ENCODE peak calls at places on chromosome 10, in ten cellular contexts. One of them, this sample, is unnamed.

GRCh38 chr10:16280595-16280994 is 156.2 kb upstream of the PTER start:
- DNase-seq in IMR-90: no peak
- DNase-seq in HCT116: no peak
- DNase-seq in nephron progenitor cell: no peak
- DNase-seq in glutamatergic neuron: no peak
- DNase-seq in type B pancreatic cell: no peak
- DNase-seq in RWPE2: no peak
- DNase-seq in esophagus muscularis mucosa: peak; percentile 83
- DNase-seq in foreskin fibroblast: no peak
- DNase-seq in heart left ventricle: no peak
- DNase-seq in this sample: no peak

GRCh38 chr10:116316533-116316932 is 7.7 kb upstream of the CCDC172 start:
- DNase-seq in glutamatergic neuron: no peak
- DNase-seq in RWPE2: no peak
- DNase-seq in nephron progenitor cell: no peak
- DNase-seq in IMR-90: no peak
- DNase-seq in esophagus muscularis mucosa: no peak
- DNase-seq in HCT116: no peak
- DNase-seq in type B pancreatic cell: no peak
- DNase-seq in heart left ventricle: no peak
- DNase-seq in foreskin fibroblast: no peak
- DNase-seq in this sample: peak; percentile 58

GRCh38 chr10:69451209-69451783 is at the start of gene TSPAN15:
- DNase-seq in esophagus muscularis mucosa: no peak
- DNase-seq in foreskin fibroblast: peak; percentile 74
- DNase-seq in RWPE2: peak; percentile 83
- DNase-seq in glutamatergic neuron: peak; percentile 91
- DNase-seq in heart left ventricle: peak; percentile 94
- DNase-seq in nephron progenitor cell: peak; percentile 91
- DNase-seq in type B pancreatic cell: peak; percentile 87
- DNase-seq in IMR-90: peak; percentile 46
- DNase-seq in HCT116: peak; percentile 75
- DNase-seq in this sample: peak; percentile 94

GRCh38 chr10:80137926-80138325 is 5.4 kb downstream of the PLAC9 start:
- DNase-seq in HCT116: no peak
- DNase-seq in foreskin fibroblast: no peak
- DNase-seq in heart left ventricle: no peak
- DNase-seq in nephron progenitor cell: no peak
- DNase-seq in type B pancreatic cell: no peak
- DNase-seq in IMR-90: no peak
- DNase-seq in esophagus muscularis mucosa: no peak
- DNase-seq in glutamatergic neuron: no peak
- DNase-seq in RWPE2: no peak
- DNase-seq in this sample: no peak

GRCh38 chr10:12340371-12340770 is 9.0 kb upstream of the CAMK1D start:
- DNase-seq in esophagus muscularis mucosa: no peak
- DNase-seq in glutamatergic neuron: no peak
- DNase-seq in nephron progenitor cell: no peak
- DNase-seq in heart left ventricle: no peak
- DNase-seq in type B pancreatic cell: no peak
- DNase-seq in HCT116: no peak
- DNase-seq in IMR-90: no peak
- DNase-seq in foreskin fibroblast: no peak
- DNase-seq in RWPE2: no peak
- DNase-seq in this sample: no peak

GRCh38 chr10:72418679-72419078 is 64.0 kb upstream of the DNAJB12 start:
- DNase-seq in type B pancreatic cell: no peak
- DNase-seq in foreskin fibroblast: no peak
- DNase-seq in esophagus muscularis mucosa: no peak
- DNase-seq in HCT116: no peak
- DNase-seq in heart left ventricle: no peak
- DNase-seq in IMR-90: no peak
- DNase-seq in nephron progenitor cell: no peak
- DNase-seq in glutamatergic neuron: no peak
- DNase-seq in RWPE2: no peak
- DNase-seq in this sample: no peak

GRCh38 chr10:97633921-97634320 is 621 bp upstream of the MORN4 start:
- DNase-seq in RWPE2: no peak
- DNase-seq in type B pancreatic cell: no peak
- DNase-seq in heart left ventricle: no peak
- DNase-seq in IMR-90: no peak
- DNase-seq in HCT116: peak; percentile 19
- DNase-seq in nephron progenitor cell: no peak
- DNase-seq in glutamatergic neuron: no peak
- DNase-seq in foreskin fibroblast: peak; percentile 25
- DNase-seq in esophagus muscularis mucosa: no peak
- DNase-seq in this sample: peak; percentile 36

GRCh38 chr10:6082496-6083395 is 6.1 kb upstream of the RBM17 start:
- DNase-seq in HCT116: no peak
- DNase-seq in esophagus muscularis mucosa: no peak
- DNase-seq in heart left ventricle: no peak
- DNase-seq in IMR-90: no peak
- DNase-seq in glutamatergic neuron: no peak
- DNase-seq in nephron progenitor cell: no peak
- DNase-seq in RWPE2: no peak
- DNase-seq in foreskin fibroblast: no peak
- DNase-seq in type B pancreatic cell: no peak
- DNase-seq in this sample: no peak

GRCh38 chr10:32125023-32125422 is 68.8 kb upstream of the KIF5B start:
- DNase-seq in esophagus muscularis mucosa: no peak
- DNase-seq in glutamatergic neuron: no peak
- DNase-seq in RWPE2: no peak
- DNase-seq in type B pancreatic cell: no peak
- DNase-seq in HCT116: no peak
- DNase-seq in IMR-90: no peak
- DNase-seq in foreskin fibroblast: no peak
- DNase-seq in nephron progenitor cell: no peak
- DNase-seq in heart left ventricle: no peak
- DNase-seq in this sample: no peak

GRCh38 chr10:8487346-8487745 is 432.9 kb downstream of the GATA3 start:
- DNase-seq in RWPE2: no peak
- DNase-seq in type B pancreatic cell: no peak
- DNase-seq in HCT116: no peak
- DNase-seq in heart left ventricle: no peak
- DNase-seq in foreskin fibroblast: no peak
- DNase-seq in nephron progenitor cell: no peak
- DNase-seq in IMR-90: no peak
- DNase-seq in glutamatergic neuron: no peak
- DNase-seq in esophagus muscularis mucosa: no peak
- DNase-seq in this sample: no peak

GRCh38 chr10:132591166-132591971 is 53.8 kb downstream of the INPP5A start:
- DNase-seq in foreskin fibroblast: peak; percentile 63
- DNase-seq in RWPE2: peak; percentile 75
- DNase-seq in IMR-90: peak; percentile 66
- DNase-seq in esophagus muscularis mucosa: no peak
- DNase-seq in nephron progenitor cell: no peak
- DNase-seq in glutamatergic neuron: no peak
- DNase-seq in HCT116: no peak
- DNase-seq in heart left ventricle: no peak
- DNase-seq in type B pancreatic cell: no peak
- DNase-seq in this sample: peak; percentile 34

GRCh38 chr10:85603167-85603940 is 763.2 kb downstream of the GRID1 start:
- DNase-seq in nephron progenitor cell: no peak
- DNase-seq in HCT116: no peak
- DNase-seq in glutamatergic neuron: no peak
- DNase-seq in RWPE2: no peak
- DNase-seq in type B pancreatic cell: peak; percentile 40
- DNase-seq in heart left ventricle: no peak
- DNase-seq in IMR-90: no peak
- DNase-seq in foreskin fibroblast: no peak
- DNase-seq in esophagus muscularis mucosa: peak; percentile 68
- DNase-seq in this sample: no peak

GRCh38 chr10:19920075-19920726 is 104.0 kb downstream of the PLXDC2 start:
- DNase-seq in type B pancreatic cell: no peak
- DNase-seq in HCT116: no peak
- DNase-seq in nephron progenitor cell: peak; percentile 12
- DNase-seq in IMR-90: no peak
- DNase-seq in foreskin fibroblast: no peak
- DNase-seq in heart left ventricle: no peak
- DNase-seq in esophagus muscularis mucosa: no peak
- DNase-seq in glutamatergic neuron: no peak
- DNase-seq in RWPE2: no peak
- DNase-seq in this sample: no peak

GRCh38 chr10:31186225-31187010 is 132.6 kb upstream of the ZEB1 start:
- DNase-seq in heart left ventricle: no peak
- DNase-seq in foreskin fibroblast: no peak
- DNase-seq in HCT116: peak; percentile 7
- DNase-seq in glutamatergic neuron: no peak
- DNase-seq in type B pancreatic cell: no peak
- DNase-seq in nephron progenitor cell: no peak
- DNase-seq in esophagus muscularis mucosa: no peak
- DNase-seq in IMR-90: no peak
- DNase-seq in RWPE2: no peak
- DNase-seq in this sample: no peak

GRCh38 chr10:82150123-82150900 is 275.3 kb downstream of the NRG3 start:
- DNase-seq in esophagus muscularis mucosa: no peak
- DNase-seq in IMR-90: no peak
- DNase-seq in glutamatergic neuron: peak; percentile 79
- DNase-seq in nephron progenitor cell: peak; percentile 56
- DNase-seq in RWPE2: no peak
- DNase-seq in heart left ventricle: no peak
- DNase-seq in type B pancreatic cell: no peak
- DNase-seq in HCT116: no peak
- DNase-seq in foreskin fibroblast: peak; percentile 68
- DNase-seq in this sample: peak; percentile 79
- TF ChIP-seq CTCF in esophagus muscularis mucosa: no peak
- TF ChIP-seq CTCF in IMR-90: no peak
- TF ChIP-seq CTCF in glutamatergic neuron: peak; percentile 70
- TF ChIP-seq CTCF in nephron progenitor cell: peak; percentile 45
- TF ChIP-seq CTCF in RWPE2: no peak
- TF ChIP-seq CTCF in heart left ventricle: no peak
- TF ChIP-seq CTCF in type B pancreatic cell: peak; percentile 58
- TF ChIP-seq CTCF in HCT116: no peak
- TF ChIP-seq CTCF in foreskin fibroblast: no peak
- TF ChIP-seq CTCF in this sample: peak; percentile 87

GRCh38 chr10:70555371-70555770 is 47.2 kb downstream of the PRF1 start:
- DNase-seq in HCT116: no peak
- DNase-seq in glutamatergic neuron: no peak
- DNase-seq in RWPE2: no peak
- DNase-seq in foreskin fibroblast: no peak
- DNase-seq in heart left ventricle: no peak
- DNase-seq in IMR-90: no peak
- DNase-seq in esophagus muscularis mucosa: no peak
- DNase-seq in type B pancreatic cell: no peak
- DNase-seq in nephron progenitor cell: no peak
- DNase-seq in this sample: no peak
- TF ChIP-seq CTCF in HCT116: no peak
- TF ChIP-seq CTCF in glutamatergic neuron: no peak
- TF ChIP-seq CTCF in RWPE2: no peak
- TF ChIP-seq CTCF in foreskin fibroblast: no peak
- TF ChIP-seq CTCF in heart left ventricle: no peak
- TF ChIP-seq CTCF in IMR-90: no peak
- TF ChIP-seq CTCF in esophagus muscularis mucosa: no peak
- TF ChIP-seq CTCF in type B pancreatic cell: no peak
- TF ChIP-seq CTCF in nephron progenitor cell: no peak
- TF ChIP-seq CTCF in this sample: no peak

DNA sequence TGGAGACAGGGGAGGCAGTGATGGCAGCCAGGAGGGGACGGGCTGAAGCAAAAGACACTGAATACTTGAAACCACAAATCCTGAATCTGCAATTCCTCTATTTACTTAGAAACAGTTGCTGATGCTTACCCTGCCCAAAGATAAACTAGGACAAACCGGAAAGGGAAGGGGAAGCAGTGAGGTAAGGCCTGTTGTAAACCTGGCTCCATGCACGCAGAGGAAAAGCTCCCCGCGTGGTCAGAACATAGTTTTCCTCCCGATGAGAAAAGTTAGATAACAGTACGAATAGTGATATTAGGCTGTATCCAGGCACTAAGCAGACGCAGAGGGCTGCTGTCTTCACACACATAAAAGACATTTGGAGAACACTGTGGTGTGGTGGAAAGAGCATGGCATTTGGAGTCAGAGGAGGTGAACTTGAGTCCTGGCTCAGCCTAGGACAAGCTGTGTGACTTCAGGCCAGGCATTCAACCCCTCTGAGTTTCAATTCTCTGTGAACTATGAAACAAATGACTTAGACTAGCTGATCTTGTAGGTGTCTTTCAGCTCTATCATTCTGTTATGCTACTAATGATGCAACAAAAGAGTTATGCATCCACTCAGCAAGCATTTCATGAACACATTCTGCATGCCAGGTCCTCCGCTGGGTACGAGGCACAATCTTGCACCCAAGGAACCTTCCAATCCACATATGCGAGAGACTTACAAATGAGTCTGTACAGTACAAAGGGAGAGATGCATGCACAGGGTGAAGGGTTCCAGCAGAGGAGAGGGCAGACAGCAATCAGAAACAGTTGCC is 80.9 kb downstream of the SORBS1 start:
- DNase-seq in RWPE2: no peak
- DNase-seq in foreskin fibroblast: peak; percentile 5
- DNase-seq in HCT116: no peak
- DNase-seq in heart left ventricle: no peak
- DNase-seq in glutamatergic neuron: no peak
- DNase-seq in type B pancreatic cell: no peak
- DNase-seq in IMR-90: no peak
- DNase-seq in nephron progenitor cell: no peak
- DNase-seq in esophagus muscularis mucosa: no peak
- DNase-seq in this sample: no peak
- TF ChIP-seq CTCF in RWPE2: no peak
- TF ChIP-seq CTCF in foreskin fibroblast: no peak
- TF ChIP-seq CTCF in HCT116: no peak
- TF ChIP-seq CTCF in heart left ventricle: no peak
- TF ChIP-seq CTCF in glutamatergic neuron: no peak
- TF ChIP-seq CTCF in type B pancreatic cell: peak; percentile 15
- TF ChIP-seq CTCF in IMR-90: no peak
- TF ChIP-seq CTCF in nephron progenitor cell: no peak
- TF ChIP-seq CTCF in esophagus muscularis mucosa: no peak
- TF ChIP-seq CTCF in this sample: no peak

DNA sequence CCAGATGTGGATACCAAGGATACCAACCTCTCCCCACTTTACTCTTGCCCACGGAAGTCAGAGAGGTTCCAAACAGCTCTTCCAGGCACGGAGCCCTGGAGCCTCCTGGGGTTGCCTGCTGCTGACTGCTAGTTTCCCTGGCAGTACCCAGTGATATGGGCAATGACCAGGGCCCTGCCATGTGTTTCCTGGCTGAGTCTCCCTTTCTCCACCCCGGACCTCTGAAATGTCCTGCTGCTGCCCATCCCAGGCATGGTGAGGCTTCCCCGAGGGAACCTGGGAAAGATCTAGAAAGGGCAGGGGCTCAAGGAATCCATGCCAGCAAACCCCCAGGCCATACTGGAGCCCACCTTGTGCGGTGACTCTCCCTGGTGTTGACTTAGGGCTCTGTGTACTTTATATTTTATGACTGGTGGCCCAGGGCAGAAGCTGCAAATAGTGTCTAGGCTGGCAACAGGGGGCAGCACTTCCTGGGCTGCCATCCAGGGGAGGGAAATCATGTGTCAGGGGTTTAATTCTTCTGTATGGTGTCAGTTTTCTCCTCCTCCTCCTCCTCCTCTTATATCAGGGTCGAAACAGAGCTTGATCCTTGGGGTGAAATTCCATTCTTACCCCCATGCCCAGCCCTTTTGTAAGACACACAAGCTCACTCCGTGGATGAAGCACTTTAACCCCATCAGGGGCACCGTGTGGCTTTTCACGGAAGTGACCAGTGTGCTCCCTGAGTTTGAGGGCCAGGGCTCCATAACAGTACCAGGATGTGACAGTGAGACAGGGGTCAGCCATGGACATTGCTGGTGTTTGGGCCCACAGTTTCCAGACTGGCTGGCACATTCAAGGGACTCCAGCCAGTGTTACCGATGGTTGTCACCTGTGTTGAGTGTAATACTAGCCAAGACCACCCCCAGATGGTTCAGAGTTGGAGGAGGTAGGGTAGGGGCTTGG is 62.4 kb upstream of the GDF10 start:
- DNase-seq in nephron progenitor cell: no peak
- DNase-seq in HCT116: no peak
- DNase-seq in RWPE2: no peak
- DNase-seq in esophagus muscularis mucosa: no peak
- DNase-seq in IMR-90: no peak
- DNase-seq in foreskin fibroblast: no peak
- DNase-seq in heart left ventricle: no peak
- DNase-seq in type B pancreatic cell: peak; percentile 44
- DNase-seq in glutamatergic neuron: no peak
- DNase-seq in this sample: no peak
- TF ChIP-seq CTCF in nephron progenitor cell: no peak
- TF ChIP-seq CTCF in HCT116: peak; percentile 35
- TF ChIP-seq CTCF in RWPE2: no peak
- TF ChIP-seq CTCF in esophagus muscularis mucosa: no peak
- TF ChIP-seq CTCF in IMR-90: no peak
- TF ChIP-seq CTCF in foreskin fibroblast: no peak
- TF ChIP-seq CTCF in heart left ventricle: no peak
- TF ChIP-seq CTCF in type B pancreatic cell: no peak
- TF ChIP-seq CTCF in glutamatergic neuron: no peak
- TF ChIP-seq CTCF in this sample: peak; percentile 14

This sample was measured in WERI-Rb-1.